ENCODE peak calls at places on chromosomes 2 and 18, in eight cellular contexts. Z is amygdala, P is right cardiac atrium, M is substantia nigra, U is T-cell, Q is cardiac fibroblast, H is aorta, E is T follicular helper cell. I is an unnamed sample.

GRCh38 chr2:201406077-201406662 is 45.1 kb downstream of the TRAK2 start:
- DNase-seq in Z (no peak), P (no peak), M (no peak), U (no peak), Q (peak; percentile 95), H (no peak), E (no peak), I (no peak)

GRCh38 chr2:121019073-121019472 is 265.9 kb downstream of the TFCP2L1 start:
- DNase-seq in Z (no peak), P (peak; percentile 85), M (peak; percentile 6), U (no peak), Q (peak; percentile 35), H (no peak), E (no peak), I (peak; percentile 18)

GRCh38 chr2:109594246-109594900 is 19.4 kb downstream of the SEPTIN10 start:
- DNase-seq in Z (no peak), P (no peak), M (peak; percentile 11), U (no peak), Q (no peak), H (no peak), E (no peak), I (no peak)

GRCh38 chr2:185144159-185144919 is 546.0 kb downstream of the ZNF804A start:
- DNase-seq in Z (no peak), P (peak; percentile 34), M (no peak), U (no peak), Q (no peak), H (no peak), E (no peak), I (no peak)

GRCh38 chr2:43848174-43848573 is 9.4 kb downstream of the ABCG8 start:
- DNase-seq in Z (no peak), P (no peak), M (no peak), U (no peak), Q (no peak), H (no peak), E (no peak), I (peak; percentile 11)

GRCh38 chr18:39057423-39058057 is 1491.9 kb upstream of the CELF4 start:
- DNase-seq in Z (no peak), P (no peak), M (no peak), U (no peak), Q (peak; percentile 10), H (no peak), E (no peak), I (no peak)

GRCh38 chr2:61537590-61538178 is 472 bp downstream of the XPO1 start:
- DNase-seq in Z (peak; percentile 79), P (no peak), M (peak; percentile 35), U (no peak), Q (peak; percentile 14), H (peak; percentile 66), E (no peak), I (no peak)

GRCh38 chr2:99615247-99615771 is 125.5 kb upstream of the REV1 start:
- DNase-seq in Z (no peak), P (peak; percentile 59), M (peak; percentile 53), U (no peak), Q (no peak), H (no peak), E (no peak), I (no peak)

GRCh38 chr2:237556773-237557632 is 9.4 kb upstream of the PRLH start:
- DNase-seq in Z (no peak), P (no peak), M (no peak), U (no peak), Q (no peak), H (no peak), E (no peak), I (no peak)

GRCh38 chr2:68292108-68292710 is 27.5 kb downstream of the CNRIP1 start:
- DNase-seq in Z (no peak), P (no peak), M (no peak), U (no peak), Q (peak; percentile 48), H (no peak), E (peak; percentile 6), I (no peak)

GRCh38 chr18:63956755-63957154 is 7.7 kb downstream of the HMSD start:
- DNase-seq in Z (no peak), P (no peak), M (no peak), U (no peak), Q (no peak), H (no peak), E (no peak), I (no peak)

GRCh38 chr2:205198130-205198505 is 484.2 kb upstream of the NRP2 start:
- DNase-seq in Z (no peak), P (peak; percentile 80), M (no peak), U (no peak), Q (peak; percentile 91), H (peak; percentile 53), E (no peak), I (peak; percentile 33)

GRCh38 chr2:71100195-71100964 is 29.6 kb downstream of the MCEE start:
- DNase-seq in Z (no peak), P (peak; percentile 71), M (peak; percentile 7), U (peak; percentile 6), Q (peak; percentile 76), H (peak; percentile 63), E (peak; percentile 15), I (peak; percentile 33)

GRCh38 chr18:29147944-29148343 is 971.0 kb upstream of the CDH2 start:
- DNase-seq in Z (no peak), P (peak; percentile 11), M (no peak), U (no peak), Q (peak; percentile 76), H (no peak), E (no peak), I (peak; percentile 29)

I was measured in foreskin melanocyte.